ENCODE peak calls at places on chromosomes 16 and 17, in four cellular contexts. One of them, this sample, is unnamed.

GRCh38 chr17:17783121-17783824 is 53.5 kb downstream of the SREBF1 start:
- DNase-seq in H1: peak; percentile 38
- DNase-seq in IMR-90: no peak
- DNase-seq in H9: peak; percentile 91
- DNase-seq in this sample: peak; percentile 80

GRCh38 chr16:84451781-84452180 is 52.7 kb downstream of the MEAK7 start:
- DNase-seq in H1: no peak
- DNase-seq in IMR-90: no peak
- DNase-seq in H9: no peak
- DNase-seq in this sample: no peak

GRCh38 chr17:60641810-60642220 is 35.8 kb upstream of the BCAS3 start:
- DNase-seq in H1: peak; percentile 15
- DNase-seq in IMR-90: peak; percentile 85
- DNase-seq in H9: peak; percentile 79
- DNase-seq in this sample: peak; percentile 80

GRCh38 chr16:23835390-23836077 is at the start of gene PRKCB:
- DNase-seq in H1: peak; percentile 51
- DNase-seq in IMR-90: peak; percentile 14
- DNase-seq in H9: peak; percentile 89
- DNase-seq in this sample: peak; percentile 86

GRCh38 chr16:19972111-19972510 is 87.5 kb upstream of the GPRC5B start:
- DNase-seq in H1: no peak
- DNase-seq in IMR-90: no peak
- DNase-seq in H9: no peak
- DNase-seq in this sample: no peak

GRCh38 chr17:42980766-42981397 is 517 bp downstream of the RUNDC1 start:
- DNase-seq in H1: no peak
- DNase-seq in IMR-90: peak; percentile 64
- DNase-seq in H9: peak; percentile 71
- DNase-seq in this sample: peak; percentile 82

GRCh38 chr17:73550561-73550960 is 93.7 kb downstream of the SDK2 start:
- DNase-seq in H1: no peak
- DNase-seq in IMR-90: no peak
- DNase-seq in H9: no peak
- DNase-seq in this sample: peak; percentile 76

GRCh38 chr17:57861737-57862409 is 12.0 kb upstream of the MRPS23 start:
- DNase-seq in H1: no peak
- DNase-seq in IMR-90: no peak
- DNase-seq in H9: no peak
- DNase-seq in this sample: no peak

GRCh38 chr16:58451945-58452401 is 48.0 kb upstream of the NDRG4 start:
- DNase-seq in H1: no peak
- DNase-seq in IMR-90: no peak
- DNase-seq in H9: no peak
- DNase-seq in this sample: no peak

GRCh38 chr16:31215287-31216115 is 1.4 kb downstream of the PYDC1 start:
- DNase-seq in H1: peak; percentile 73
- DNase-seq in IMR-90: peak; percentile 55
- DNase-seq in H9: peak; percentile 92
- DNase-seq in this sample: peak; percentile 85

GRCh38 chr17:34527908-34528470 is 51.4 kb upstream of the TMEM132E start:
- DNase-seq in H1: no peak
- DNase-seq in IMR-90: no peak
- DNase-seq in H9: peak; percentile 82
- DNase-seq in this sample: peak; percentile 71

GRCh38 chr17:514584-514983 is 162.0 kb upstream of the RPH3AL start:
- DNase-seq in H1: no peak
- DNase-seq in IMR-90: no peak
- DNase-seq in H9: no peak
- DNase-seq in this sample: no peak

GRCh38 chr17:1484586-1485310 is 7.7 kb downstream of the MYO1C start:
- DNase-seq in H1: no peak
- DNase-seq in IMR-90: no peak
- DNase-seq in H9: peak; percentile 88
- DNase-seq in this sample: peak; percentile 91

GRCh38 chr16:13036600-13036999 is 135.2 kb downstream of the SHISA9 start:
- DNase-seq in H1: no peak
- DNase-seq in IMR-90: peak; percentile 11
- DNase-seq in H9: peak; percentile 46
- DNase-seq in this sample: peak; percentile 79

DNA sequence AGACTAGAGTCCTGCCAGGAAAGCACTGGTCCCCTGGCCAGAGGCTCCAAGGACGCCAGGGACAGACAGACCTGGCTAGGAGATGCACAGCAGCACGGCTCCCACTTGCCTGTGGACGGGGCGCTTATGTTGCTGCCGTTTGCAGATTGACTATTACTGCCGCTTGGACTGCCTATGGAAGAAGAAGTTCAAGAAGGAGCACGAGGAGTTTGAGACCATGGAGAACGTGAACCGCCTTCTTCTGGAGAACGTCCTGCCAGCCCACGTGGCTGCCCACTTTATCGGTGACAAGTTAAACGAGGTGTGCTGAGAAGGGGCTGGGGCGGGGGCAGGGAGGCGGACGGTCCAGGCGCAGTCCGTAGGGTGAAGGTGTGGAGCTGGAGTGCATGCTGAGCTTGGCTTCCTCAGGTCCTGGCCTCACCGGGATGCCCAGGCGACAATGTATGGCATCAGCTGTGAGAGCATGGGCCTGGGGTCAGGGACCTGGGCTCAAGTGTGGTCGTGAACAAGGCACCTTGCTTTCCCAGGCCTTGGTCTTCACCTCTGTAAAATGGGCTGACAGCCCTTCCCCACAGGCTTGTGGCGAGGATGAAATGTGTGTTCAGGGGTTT is 45.6 kb downstream of the ADCY7 start:
- DNase-seq in H1: no peak
- DNase-seq in IMR-90: no peak
- DNase-seq in H9: no peak
- DNase-seq in this sample: no peak
- H4K5ac ChIP-seq in H1: no peak overlapping the region
- H4K5ac ChIP-seq in IMR-90: no peak overlapping the region
- H4K5ac ChIP-seq in H9: no peak overlapping the region
- H4K5ac ChIP-seq in this sample: no peak overlapping the region

GRCh38 chr16:87424260-87424659 is 32.1 kb downstream of the MAP1LC3B start:
- DNase-seq in H1: no peak
- DNase-seq in IMR-90: no peak
- DNase-seq in H9: no peak
- DNase-seq in this sample: no peak
- H3K79me1 ChIP-seq in H1: no peaks in the 10 kb centered on the region
- H3K79me1 ChIP-seq in IMR-90: peaks cover 56% of the 10 kb centered on the region
- H3K79me1 ChIP-seq in H9: no peaks in the 10 kb centered on the region
- H3K79me1 ChIP-seq in this sample: peaks cover 3% of the 10 kb centered on the region

DNA sequence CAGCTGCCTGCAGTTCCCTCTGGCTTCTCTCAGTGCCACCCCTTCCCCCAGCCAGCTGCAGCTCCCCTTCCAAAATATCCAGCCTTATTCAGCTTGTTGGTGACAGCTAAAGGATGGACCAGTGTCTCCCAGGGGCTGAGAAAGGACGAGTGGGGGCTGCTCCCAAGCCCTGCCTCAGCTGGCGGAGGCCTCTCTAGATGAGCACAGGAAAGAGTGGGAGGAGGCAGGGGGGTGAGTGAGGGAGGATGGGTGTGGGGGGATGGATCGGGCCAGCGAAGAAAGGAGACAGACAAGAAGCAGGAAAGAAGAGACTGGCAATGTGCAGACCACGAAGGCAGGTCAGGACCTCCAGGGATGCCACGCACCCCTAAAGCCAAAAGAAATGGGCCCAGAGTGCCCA is 17.5 kb downstream of the PIPOX start:
- DNase-seq in H1: no peak
- DNase-seq in IMR-90: no peak
- DNase-seq in H9: no peak
- DNase-seq in this sample: no peak
- H4K5ac ChIP-seq in H1: no peak overlapping the region
- H4K5ac ChIP-seq in IMR-90: no peak overlapping the region
- H4K5ac ChIP-seq in H9: no peak overlapping the region
- H4K5ac ChIP-seq in this sample: no peak overlapping the region

GRCh38 chr16:4924593-4925378 is 12.2 kb downstream of the PPL start:
- DNase-seq in H1: no peak
- DNase-seq in IMR-90: no peak
- DNase-seq in H9: peak; percentile 83
- DNase-seq in this sample: peak; percentile 83
- H3K79me1 ChIP-seq in H1: peaks cover 4% of the 10 kb centered on the region
- H3K79me1 ChIP-seq in IMR-90: no peaks in the 10 kb centered on the region
- H3K79me1 ChIP-seq in H9: no peaks in the 10 kb centered on the region
- H3K79me1 ChIP-seq in this sample: no peaks in the 10 kb centered on the region

GRCh38 chr17:4499431-4500187 is 928 bp downstream of the SPNS2 start:
- DNase-seq in H1: no peak
- DNase-seq in IMR-90: no peak
- DNase-seq in H9: peak; percentile 69
- DNase-seq in this sample: no peak
- H4K5ac ChIP-seq in H1: no peak overlapping the region
- H4K5ac ChIP-seq in IMR-90: no peak overlapping the region
- H4K5ac ChIP-seq in H9: no peak overlapping the region
- H4K5ac ChIP-seq in this sample: no peak overlapping the region

GRCh38 chr17:77375917-77376651 is 235.3 kb downstream of the SEC14L1 start:
- DNase-seq in H1: no peak
- DNase-seq in IMR-90: peak; percentile 92
- DNase-seq in H9: peak; percentile 67
- DNase-seq in this sample: peak; percentile 57
- H3K79me1 ChIP-seq in H1: peaks cover 37% of the 10 kb centered on the region
- H3K79me1 ChIP-seq in IMR-90: peaks cover 77% of the 10 kb centered on the region
- H3K79me1 ChIP-seq in H9: peaks cover 8% of the 10 kb centered on the region
- H3K79me1 ChIP-seq in this sample: peaks cover 45% of the 10 kb centered on the region

GRCh38 chr17:49050611-49051010 is 53.4 kb downstream of the IGF2BP1 start:
- DNase-seq in H1: no peak
- DNase-seq in IMR-90: no peak
- DNase-seq in H9: no peak
- DNase-seq in this sample: no peak
- H4K5ac ChIP-seq in H1: no peak overlapping the region
- H4K5ac ChIP-seq in IMR-90: no peak overlapping the region
- H4K5ac ChIP-seq in H9: no peak overlapping the region
- H4K5ac ChIP-seq in this sample: no peak overlapping the region

GRCh38 chr16:15587152-15587825 is 55.7 kb downstream of the MARF1 start:
- DNase-seq in H1: no peak
- DNase-seq in IMR-90: no peak
- DNase-seq in H9: no peak
- DNase-seq in this sample: no peak

GRCh38 chr16:15581127-15581815 is 61.7 kb downstream of the MARF1 start:
- DNase-seq in H1: no peak
- DNase-seq in IMR-90: no peak
- DNase-seq in H9: no peak
- DNase-seq in this sample: no peak

GRCh38 chr16:15585956-15586355 is 57.0 kb downstream of the MARF1 start:
- DNase-seq in H1: no peak
- DNase-seq in IMR-90: no peak
- DNase-seq in H9: no peak
- DNase-seq in this sample: no peak

GRCh38 chr16:15586716-15587115 is 56.2 kb downstream of the MARF1 start:
- DNase-seq in H1: no peak
- DNase-seq in IMR-90: no peak
- DNase-seq in H9: no peak
- DNase-seq in this sample: no peak

DNA sequence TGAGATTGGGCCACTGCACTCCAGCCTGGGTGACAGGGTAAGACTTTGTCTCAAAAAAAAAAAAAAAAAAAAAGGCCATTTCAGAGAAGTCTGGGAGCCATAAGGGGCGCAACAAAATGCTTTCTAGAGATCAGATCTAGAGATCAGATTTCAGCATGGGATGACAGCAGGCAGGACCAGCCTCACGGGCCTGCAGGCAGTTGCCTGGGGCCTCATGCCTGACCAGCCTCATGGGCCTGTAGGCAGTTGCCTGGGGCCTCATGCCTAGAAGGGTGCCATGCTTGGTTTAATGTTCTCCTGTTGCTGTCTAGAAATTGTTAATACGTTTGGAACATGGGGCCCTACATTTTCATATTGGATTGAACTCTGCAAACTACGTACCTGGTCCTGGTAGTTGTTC is 59.4 kb downstream of the MARF1 start:
- DNase-seq in H1: no peak
- DNase-seq in IMR-90: no peak
- DNase-seq in H9: no peak
- DNase-seq in this sample: no peak
- H3K79me1 ChIP-seq in H1: no peaks in the 10 kb centered on the region
- H3K79me1 ChIP-seq in IMR-90: no peaks in the 10 kb centered on the region
- H3K79me1 ChIP-seq in H9: no peaks in the 10 kb centered on the region
- H3K79me1 ChIP-seq in this sample: no peaks in the 10 kb centered on the region

GRCh38 chr17:77427471-77427991 is 286.8 kb downstream of the SEC14L1 start:
- DNase-seq in H1: no peak
- DNase-seq in IMR-90: peak; percentile 89
- DNase-seq in H9: no peak
- DNase-seq in this sample: no peak
- H4K5ac ChIP-seq in H1: no peak overlapping the region
- H4K5ac ChIP-seq in IMR-90: peak overlapping the region; percentile 37
- H4K5ac ChIP-seq in H9: no peak overlapping the region
- H4K5ac ChIP-seq in this sample: no peak overlapping the region

GRCh38 chr16:85517154-85517553 is 96.0 kb upstream of the GSE1 start:
- DNase-seq in H1: no peak
- DNase-seq in IMR-90: no peak
- DNase-seq in H9: no peak
- DNase-seq in this sample: no peak

GRCh38 chr16:85518398-85519049 is 94.6 kb upstream of the GSE1 start:
- DNase-seq in H1: no peak
- DNase-seq in IMR-90: no peak
- DNase-seq in H9: no peak
- DNase-seq in this sample: no peak

GRCh38 chr16:85515830-85516397 is 97.2 kb upstream of the GSE1 start:
- DNase-seq in H1: no peak
- DNase-seq in IMR-90: no peak
- DNase-seq in H9: no peak
- DNase-seq in this sample: no peak

GRCh38 chr16:85519540-85520231 is 93.4 kb upstream of the GSE1 start:
- DNase-seq in H1: no peak
- DNase-seq in IMR-90: no peak
- DNase-seq in H9: no peak
- DNase-seq in this sample: no peak

DNA sequence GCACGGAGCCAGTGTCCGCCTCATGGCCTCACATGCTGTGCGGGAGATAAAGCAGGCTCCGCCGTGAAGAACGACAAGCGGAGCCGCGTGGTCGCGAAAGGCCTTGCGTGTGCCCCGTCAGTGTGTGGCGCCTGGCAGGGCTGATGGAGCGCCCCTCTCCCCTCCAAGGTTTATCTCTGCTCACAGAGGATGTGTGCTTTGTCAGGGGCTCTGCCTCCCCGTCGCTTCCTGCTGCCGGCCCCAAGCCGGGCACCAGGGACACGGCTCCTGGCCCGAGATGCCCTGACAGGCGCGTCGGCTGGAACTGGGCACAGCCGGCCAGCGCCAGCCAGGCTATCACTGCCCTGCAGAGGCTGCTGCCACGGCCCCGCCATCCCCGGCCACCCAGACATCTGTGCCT is 95.3 kb upstream of the GSE1 start:
- DNase-seq in H1: no peak
- DNase-seq in IMR-90: no peak
- DNase-seq in H9: no peak
- DNase-seq in this sample: no peak
- H3K79me1 ChIP-seq in H1: peaks cover 2% of the 10 kb centered on the region
- H3K79me1 ChIP-seq in IMR-90: peaks cover 44% of the 10 kb centered on the region
- H3K79me1 ChIP-seq in H9: no peaks in the 10 kb centered on the region
- H3K79me1 ChIP-seq in this sample: no peaks in the 10 kb centered on the region